ENCODE peak calls at places on chromosomes 5 and 9, in seven cellular contexts. S is stimulated activated CD4-positive, alpha-beta T cell treated with anti-CD3 and anti-CD28 coated beads, TNF-alpha, amount 100 ng/mL, for 1 hour; D is NCI-H446 treated with DMSO at 0.1 percent for 48 hours; A is activated T-cell treated with anti-CD3 and anti-CD28 coated beads, Interleukin-2, amount 50 U/mL, for 4 hours; W is skeletal muscle cell; G is HuH-7; H is activated CD4-positive, alpha-beta T cell treated with anti-CD3 and anti-CD28 coated beads, Interleukin-2, amount 50 U/mL, for 1 hour. X is an unnamed sample.

GRCh38 chr9:69546265-69546664 is 125.9 kb downstream of the APBA1 start:
- DNase-seq in A (no peak), G (peak; percentile 18), D (no peak), S (no peak), W (no peak), H (no peak), X (no peak)

GRCh38 chr9:108142504-108143201 is 653.1 kb upstream of the KLF4 start:
- DNase-seq in A (no peak), S (no peak), D (no peak), G (no peak), H (no peak), W (peak; percentile 99), X (no peak)

GRCh38 chr9:33737811-33738606 is 57.4 kb upstream of the PRSS3 start:
- DNase-seq in H (no peak), G (peak; percentile 20), S (no peak), D (no peak), A (no peak), W (peak; percentile 12), X (no peak)

GRCh38 chr9:114207034-114207815 is 51.9 kb downstream of the COL27A1 start:
- DNase-seq in W (peak; percentile 28), H (no peak), G (no peak), A (no peak), S (no peak), D (no peak), X (no peak)

GRCh38 chr5:55223219-55223987 is 3.7 kb downstream of the MCIDAS start:
- DNase-seq in A (peak; percentile 6), W (no peak), G (no peak), D (no peak), H (no peak), S (no peak), X (no peak)

GRCh38 chr5:90709323-90710148 is 150.9 kb downstream of the ADGRV1 start:
- DNase-seq in A (no peak), D (peak; percentile 4), W (peak; percentile 4), G (peak; percentile 52), S (no peak), H (no peak), X (no peak)

GRCh38 chr5:80866372-80866771 is 93.8 kb upstream of the RASGRF2 start:
- DNase-seq in H (no peak), W (no peak), D (no peak), A (no peak), S (no peak), G (no peak), X (no peak)

GRCh38 chr5:122849746-122850145 is 4.3 kb downstream of the SNX24 start:
- DNase-seq in D (no peak), W (no peak), H (no peak), A (no peak), S (no peak), G (no peak), X (no peak)

GRCh38 chr9:38035873-38036272 is 33.2 kb downstream of the SHB start:
- DNase-seq in G (no peak), D (no peak), S (no peak), A (no peak), W (no peak), H (no peak), X (no peak)

GRCh38 chr5:158590936-158591863 is 508.5 kb downstream of the EBF1 start:
- DNase-seq in A (no peak), D (no peak), S (no peak), W (peak; percentile 38), G (peak; percentile 15), H (no peak), X (no peak)

GRCh38 chr5:137891849-137892248 is 2.6 kb downstream of the PKD2L2 start:
- DNase-seq in A (no peak), G (no peak), D (no peak), S (no peak), H (no peak), W (no peak), X (no peak)

GRCh38 chr9:16485575-16486321 is 384.7 kb downstream of the BNC2 start:
- DNase-seq in G (no peak), S (no peak), D (no peak), H (no peak), W (no peak), A (no peak), X (no peak)

GRCh38 chr5:101009758-101010519 is 106.9 kb upstream of the ST8SIA4 start:
- DNase-seq in D (no peak), W (no peak), S (no peak), G (no peak), A (no peak), H (no peak), X (no peak)

X was measured in central memory CD8-positive, alpha-beta T cell.